ENCODE peak calls at places on chromosome 10, in four cellular contexts. K, P, J and N are unnamed samples.

GRCh38 chr10:119416855-119417254 is 125.7 kb downstream of the RGS10 start:
- DNase-seq in P (peak; percentile 22), K (no peak), J (peak; percentile 77), N (no peak)

GRCh38 chr10:24929056-24929544 is 23.3 kb downstream of the PRTFDC1 start:
- DNase-seq in P (no peak), J (no peak), K (no peak), N (no peak)

GRCh38 chr10:129028425-129028824 is 438.6 kb upstream of the MGMT start:
- DNase-seq in J (no peak), K (no peak), P (no peak), N (no peak)

GRCh38 chr10:121910673-121911420 is 17.0 kb downstream of the ATE1 start:
- DNase-seq in K (no peak), P (peak; percentile 17), J (no peak), N (no peak)

GRCh38 chr10:114714281-114714741 is 56.2 kb upstream of the ABLIM1 start:
- DNase-seq in P (peak; percentile 69), J (no peak), K (no peak), N (no peak)

GRCh38 chr10:111392159-111392558 is 315.3 kb downstream of the ADRA2A start:
- DNase-seq in J (no peak), P (no peak), K (no peak), N (no peak)

GRCh38 chr10:44010873-44011602 is 362.4 kb upstream of the ZNF32 start:
- DNase-seq in K (no peak), P (peak; percentile 97), J (no peak), N (no peak)

GRCh38 chr10:51663086-51663485 is 36.3 kb downstream of the CSTF2T start:
- DNase-seq in P (no peak), K (no peak), J (no peak), N (no peak)

GRCh38 chr10:117096559-117097201 is 41.4 kb downstream of the VAX1 start:
- DNase-seq in K (no peak), P (no peak), J (no peak), N (no peak)

DNA sequence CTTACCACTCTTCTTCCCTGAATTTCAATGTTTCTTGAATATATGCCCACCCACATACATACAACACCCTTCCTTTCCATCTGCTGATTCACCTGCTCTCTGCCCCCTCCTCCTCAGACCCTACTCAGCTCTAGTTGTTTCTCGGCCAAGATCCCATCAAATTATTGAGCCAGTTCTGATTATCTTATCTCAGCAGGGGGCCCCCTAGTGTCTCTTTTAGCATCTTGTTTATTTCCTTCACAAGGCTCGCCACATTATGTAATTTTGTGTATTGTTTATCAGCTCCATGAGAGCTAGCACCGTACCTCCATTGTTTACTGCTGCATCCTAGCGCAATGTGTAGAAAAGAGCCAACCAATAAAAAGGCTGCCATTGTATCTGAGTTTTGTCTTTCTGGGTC is 71.9 kb downstream of the FAM13C start:
- DNase-seq in K (no peak), J (no peak), P (no peak), N (no peak)
- TF ChIP-seq CTCF in K (no peak), J (no peak), P (peak; percentile 39), N (no peak)

GRCh38 chr10:133041101-133041500 is 46.6 kb upstream of the ADGRA1 start:
- DNase-seq in K (no peak), P (no peak), J (no peak), N (no peak)

GRCh38 chr10:133035952-133036351 is 51.8 kb upstream of the ADGRA1 start:
- DNase-seq in P (no peak), J (no peak), K (no peak), N (no peak)

GRCh38 chr10:133039823-133040704 is 47.7 kb upstream of the ADGRA1 start:
- DNase-seq in K (no peak), P (no peak), J (no peak), N (no peak)

GRCh38 chr10:133039107-133039822 is 48.5 kb upstream of the ADGRA1 start:
- DNase-seq in K (no peak), P (no peak), J (no peak), N (no peak)

GRCh38 chr10:133038276-133038823 is 49.4 kb upstream of the ADGRA1 start:
- DNase-seq in K (no peak), J (no peak), P (no peak), N (no peak)
- H3K27me3 ChIP-seq in K (peaks cover 44% of the 10 kb centered on the region), J (no peaks in the 10 kb centered on the region), P (no peaks in the 10 kb centered on the region), N (no peaks in the 10 kb centered on the region)

GRCh38 chr10:42836096-42836495 is 53.5 kb downstream of the BMS1 start:
- DNase-seq in P (no peak), J (no peak), K (no peak), N (no peak)

GRCh38 chr10:42836771-42837468 is 54.3 kb downstream of the BMS1 start:
- DNase-seq in P (peak; percentile 38), J (no peak), K (no peak), N (no peak)
- TF ChIP-seq CTCF in P (peak; percentile 45), J (no peak), K (no peak), N (no peak)

GRCh38 chr10:93850484-93851015 is 43.2 kb upstream of the SLC35G1 start:
- DNase-seq in K (no peak), J (no peak), P (no peak), N (no peak)
- H3K27me3 ChIP-seq in K (no peaks in the 10 kb centered on the region), J (no peaks in the 10 kb centered on the region), P (peaks cover 29% of the 10 kb centered on the region), N (no peaks in the 10 kb centered on the region)